ENCODE peak calls at places on chromosomes 16 and 17, in six cellular contexts. F is WTC11, U is hippocampal formation, G is heart right ventricle, T is AG08395, D is HFF-Myc. S is an unnamed sample.

GRCh38 chr17:40563371-40564052 is 1.8 kb downstream of the CCR7 start:
- DNase-seq in F (no peak), U (no peak), G (no peak), T (no peak), D (no peak), S (peak; percentile 26)

GRCh38 chr17:40318835-40319332 is 9.9 kb downstream of the RARA start:
- DNase-seq in F (peak; percentile 13), U (no peak), G (peak; percentile 20), T (no peak), D (no peak), S (no peak)

GRCh38 chr16:81480856-81481821 is 36.5 kb downstream of the CMIP start:
- DNase-seq in F (no peak), U (peak; percentile 37), G (peak; percentile 55), T (peak; percentile 49), D (no peak), S (no peak)

GRCh38 chr16:83134638-83135037 is 507.9 kb downstream of the CDH13 start:
- DNase-seq in F (no peak), U (no peak), G (no peak), T (no peak), D (no peak), S (no peak)

GRCh38 chr16:49336581-49336980 is 37.0 kb upstream of the C16orf78 start:
- DNase-seq in F (no peak), U (no peak), G (no peak), T (no peak), D (no peak), S (no peak)

GRCh38 chr16:83552193-83552592 is 255.6 kb upstream of the HSBP1 start:
- DNase-seq in F (no peak), U (no peak), G (no peak), T (peak; percentile 37), D (peak; percentile 17), S (no peak)

GRCh38 chr17:39462644-39463375 is 1.5 kb downstream of the CDK12 start:
- DNase-seq in F (peak; percentile 10), U (no peak), G (no peak), T (peak; percentile 11), D (no peak), S (no peak)

GRCh38 chr16:87608400-87608985 is 6.2 kb downstream of the JPH3 start:
- DNase-seq in F (peak; percentile 90), U (no peak), G (peak; percentile 71), T (peak; percentile 88), D (peak; percentile 24), S (peak; percentile 83)

GRCh38 chr16:14302399-14303181 is 231.5 kb downstream of the MRTFB start:
- DNase-seq in F (peak; percentile 65), U (no peak), G (peak; percentile 34), T (no peak), D (no peak), S (peak; percentile 49)

GRCh38 chr16:56841233-56841632 is 23.8 kb upstream of the SLC12A3 start:
- DNase-seq in F (no peak), U (no peak), G (no peak), T (peak; percentile 70), D (peak; percentile 71), S (no peak)

GRCh38 chr17:8954339-8954738 is 11.2 kb downstream of the PIK3R5 start:
- DNase-seq in F (peak; percentile 32), U (no peak), G (peak; percentile 51), T (no peak), D (no peak), S (peak; percentile 84)

GRCh38 chr16:73157861-73158260 is 109.9 kb upstream of the ZFHX3 start:
- DNase-seq in F (no peak), U (no peak), G (no peak), T (no peak), D (no peak), S (no peak)

GRCh38 chr17:6573982-6574688 is 17.8 kb upstream of the PITPNM3 start:
- DNase-seq in F (no peak), U (no peak), G (no peak), T (no peak), D (no peak), S (no peak)

GRCh38 chr17:68290268-68290954 is 516 bp downstream of the SLC16A6 start:
- DNase-seq in F (peak; percentile 65), U (no peak), G (peak; percentile 14), T (no peak), D (no peak), S (peak; percentile 65)

GRCh38 chr17:31499771-31500554 is 108.5 kb downstream of the RAB11FIP4 start:
- DNase-seq in F (no peak), U (peak; percentile 66), G (peak; percentile 71), T (peak; percentile 34), D (no peak), S (peak; percentile 62)

GRCh38 chr16:16014329-16015224 is 65.2 kb downstream of the ABCC1 start:
- DNase-seq in F (no peak), U (no peak), G (peak; percentile 71), T (peak; percentile 32), D (no peak), S (no peak)

GRCh38 chr16:89360760-89361435 is 129.5 kb downstream of the ANKRD11 start:
- DNase-seq in F (no peak), U (no peak), G (no peak), T (no peak), D (no peak), S (no peak)

GRCh38 chr16:82169861-82170845 is at the start of gene MPHOSPH6:
- DNase-seq in F (peak; percentile 85), U (peak; percentile 83), G (peak; percentile 89), T (peak; percentile 97), D (peak; percentile 56), S (peak; percentile 88)

GRCh38 chr17:17239832-17240231 is 2.9 kb upstream of the FLCN start:
- DNase-seq in F (no peak), U (no peak), G (no peak), T (no peak), D (no peak), S (no peak)

GRCh38 chr17:28343491-28343932 is 8.0 kb downstream of the TNFAIP1 start:
- DNase-seq in F (no peak), U (no peak), G (no peak), T (no peak), D (no peak), S (no peak)

GRCh38 chr17:68468785-68469184 is 11.5 kb upstream of the WIPI1 start:
- DNase-seq in F (no peak), U (no peak), G (no peak), T (no peak), D (peak; percentile 67), S (no peak)

GRCh38 chr17:15264542-15264941 is 584 bp downstream of the PMP22 start:
- DNase-seq in F (no peak), U (no peak), G (peak; percentile 36), T (no peak), D (no peak), S (peak; percentile 24)

GRCh38 chr17:65270932-65271700 is 133.9 kb downstream of the RGS9 start:
- DNase-seq in F (no peak), U (no peak), G (no peak), T (no peak), D (no peak), S (no peak)

GRCh38 chr17:82783498-82783897 is 31.6 kb downstream of the TBCD start:
- DNase-seq in F (no peak), U (no peak), G (no peak), T (no peak), D (no peak), S (no peak)

GRCh38 chr17:50151937-50152547 is 1.6 kb upstream of the PPP1R9B start:
- DNase-seq in F (peak; percentile 82), U (peak; percentile 88), G (peak; percentile 92), T (peak; percentile 85), D (peak; percentile 88), S (peak; percentile 98)

GRCh38 chr16:87569601-87570559 is 32.4 kb upstream of the JPH3 start:
- DNase-seq in F (no peak), U (no peak), G (no peak), T (peak; percentile 14), D (no peak), S (no peak)

GRCh38 chr17:73156166-73156840 is 8.5 kb upstream of the SSTR2 start:
- DNase-seq in F (peak; percentile 85), U (peak; percentile 42), G (peak; percentile 62), T (peak; percentile 87), D (peak; percentile 21), S (peak; percentile 91)

GRCh38 chr16:1794908-1795666 is 1.6 kb upstream of the IGFALS start:
- DNase-seq in F (no peak), U (no peak), G (peak; percentile 2), T (no peak), D (no peak), S (no peak)

GRCh38 chr17:1779571-1780074 is 17.8 kb downstream of the SERPINF1 start:
- DNase-seq in F (no peak), U (no peak), G (peak; percentile 85), T (peak; percentile 90), D (peak; percentile 97), S (no peak)

GRCh38 chr17:48545022-48545376 is at the start of gene HOXB2:
- DNase-seq in F (no peak), U (no peak), G (no peak), T (no peak), D (no peak), S (no peak)

GRCh38 chr16:88058817-88059216 is 107.6 kb downstream of the BANP start:
- DNase-seq in F (no peak), U (no peak), G (no peak), T (no peak), D (no peak), S (no peak)

GRCh38 chr17:13476722-13477121 is 125.0 kb downstream of the HS3ST3A1 start:
- DNase-seq in F (no peak), U (no peak), G (no peak), T (peak; percentile 24), D (no peak), S (no peak)